ENCODE peak calls at places on chromosomes 13 and 19, in seven cellular contexts. K is IMR-90, W is H1, V is H9, U is neuronal stem cell, A is mesenchymal stem cell, Y is trophoblast cell. S is an unnamed sample.

GRCh38 chr19:3120611-3121231 is 15.1 kb upstream of the GNA15 start:
- DNase-seq in K (no peak), W (no peak), V (no peak), U (no peak), A (no peak), Y (no peak), S (no peak)

GRCh38 chr19:16018801-16019551 is 57.3 kb upstream of the TPM4 start:
- DNase-seq in K (no peak), W (no peak), V (peak), U (no peak), A (no peak), Y (no peak), S (no peak)

GRCh38 chr19:8500158-8500557 is 2.3 kb downstream of the PRAM1 start:
- DNase-seq in K (no peak), W (no peak), V (no peak), U (no peak), A (no peak), Y (no peak), S (peak)

GRCh38 chr13:102128216-102128800 is 273.5 kb downstream of the FGF14 start:
- DNase-seq in K (peak), W (no peak), V (no peak), U (no peak), A (peak), Y (no peak), S (peak)

GRCh38 chr19:11887618-11888531 is at the start of gene ZNF69:
- DNase-seq in K (peak), W (peak), V (peak), U (peak), A (peak), Y (peak), S (peak)

GRCh38 chr19:3608750-3609322 is 2.2 kb upstream of the TBXA2R start:
- DNase-seq in K (no peak), W (no peak), V (no peak), U (no peak), A (no peak), Y (no peak), S (no peak)

GRCh38 chr19:16247353-16248182 is 49.9 kb downstream of the AP1M1 start:
- DNase-seq in K (peak), W (peak), V (peak), U (peak), A (peak), Y (peak), S (peak)

GRCh38 chr19:49125025-49125731 is 5.8 kb downstream of the PPFIA3 start:
- DNase-seq in K (no peak), W (no peak), V (peak), U (no peak), A (no peak), Y (peak), S (no peak)

GRCh38 chr19:35261356-35262100 is 7.2 kb upstream of the USF2 start:
- DNase-seq in K (no peak), W (no peak), V (peak), U (no peak), A (no peak), Y (no peak), S (no peak)

GRCh38 chr13:21243045-21243842 is 66.8 kb downstream of the MRPL57 start:
- DNase-seq in K (no peak), W (no peak), V (no peak), U (no peak), A (no peak), Y (no peak), S (peak)

GRCh38 chr13:34026308-34026707 is 208.4 kb downstream of the RFC3 start:
- DNase-seq in K (no peak), W (no peak), V (no peak), U (no peak), A (no peak), Y (no peak), S (no peak)

GRCh38 chr19:50912727-50913716 is 1.8 kb upstream of the KLK4 start:
- DNase-seq in K (no peak), W (no peak), V (no peak), U (no peak), A (no peak), Y (no peak), S (no peak)

GRCh38 chr13:91313103-91313502 is 34.4 kb upstream of the MIR17HG start:
- DNase-seq in K (peak), W (no peak), V (no peak), U (no peak), A (peak), Y (peak), S (peak)

GRCh38 chr19:20928371-20928770 is 5.3 kb downstream of the ZNF85 start:
- DNase-seq in K (peak), W (no peak), V (no peak), U (no peak), A (no peak), Y (no peak), S (no peak)

GRCh38 chr13:36696410-36696809 is 22.6 kb downstream of the SERTM1 start:
- DNase-seq in K (no peak), W (no peak), V (no peak), U (no peak), A (no peak), Y (no peak), S (no peak)

GRCh38 chr13:27024062-27024461 is 147.5 kb downstream of the USP12 start:
- DNase-seq in K (no peak), W (no peak), V (no peak), U (no peak), A (no peak), Y (no peak), S (no peak)

GRCh38 chr13:40568672-40569350 is 97.6 kb downstream of the FOXO1 start:
- DNase-seq in K (no peak), W (no peak), V (no peak), U (no peak), A (peak), Y (peak), S (no peak)

GRCh38 chr13:112619730-112620639 is 32.0 kb upstream of the TUBGCP3 start:
- DNase-seq in K (no peak), W (no peak), V (peak), U (peak), A (peak), Y (no peak), S (peak)

GRCh38 chr13:65932587-65933239 is 1297.4 kb downstream of the PCDH9 start:
- DNase-seq in K (peak), W (no peak), V (no peak), U (no peak), A (peak), Y (peak), S (no peak)

GRCh38 chr19:55257461-55258411 is 1.1 kb downstream of the PPP6R1 start:
- DNase-seq in K (peak), W (no peak), V (no peak), U (no peak), A (peak), Y (peak), S (peak)

GRCh38 chr13:34523401-34523800 is 418.7 kb upstream of the NBEA start:
- DNase-seq in K (no peak), W (no peak), V (no peak), U (no peak), A (peak), Y (peak), S (no peak)

GRCh38 chr19:31223805-31224534 is 125.3 kb downstream of the TSHZ3 start:
- DNase-seq in K (peak), W (no peak), V (no peak), U (no peak), A (peak), Y (peak), S (no peak)

GRCh38 chr19:3108775-3109174 is 14.6 kb downstream of the GNA11 start:
- DNase-seq in K (peak), W (peak), V (peak), U (peak), A (peak), Y (peak), S (peak)

GRCh38 chr19:46704379-46705076 is 12.4 kb downstream of the PRKD2 start:
- DNase-seq in K (no peak), W (no peak), V (peak), U (no peak), A (peak), Y (peak), S (peak)

GRCh38 chr19:22530042-22530441 is 104.1 kb upstream of the ZNF492 start:
- DNase-seq in K (no peak), W (no peak), V (no peak), U (no peak), A (no peak), Y (no peak), S (no peak)

GRCh38 chr13:89375839-89376238 is 1704.7 kb downstream of the SLITRK5 start:
- DNase-seq in K (peak), W (no peak), V (no peak), U (no peak), A (peak), Y (no peak), S (no peak)

GRCh38 chr13:80132741-80133601 is 208.0 kb downstream of the SPRY2 start:
- DNase-seq in K (peak), W (no peak), V (no peak), U (no peak), A (peak), Y (no peak), S (peak)

DNA sequence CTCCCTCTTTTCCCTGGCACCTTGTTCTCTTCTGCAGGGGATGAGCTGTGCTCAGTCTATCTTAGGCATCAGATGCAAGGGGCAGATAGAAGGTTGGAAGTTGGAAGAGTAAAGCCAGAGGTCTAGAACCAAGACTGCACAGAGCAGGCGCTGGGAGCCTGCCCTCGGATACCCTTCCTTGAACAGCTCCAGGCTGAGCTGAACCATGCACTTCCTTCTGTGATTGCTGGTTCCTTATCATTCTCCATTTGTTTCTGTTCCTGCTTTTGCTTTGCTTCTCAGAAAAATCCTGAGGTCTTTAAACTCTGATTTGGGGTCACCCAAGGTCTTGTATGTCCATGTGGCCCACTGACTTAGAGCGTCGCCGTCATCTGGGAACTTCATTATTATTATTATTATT is 36.3 kb downstream of the ARHGEF18 start:
- DNase-seq in K (no peak), W (no peak), V (no peak), U (no peak), A (no peak), Y (no peak), S (no peak)
- H2BK5ac ChIP-seq in K (no peak), W (no peak), V (no peak), U (no peak), A (no peak), Y (no peak), S (no peak)

DNA sequence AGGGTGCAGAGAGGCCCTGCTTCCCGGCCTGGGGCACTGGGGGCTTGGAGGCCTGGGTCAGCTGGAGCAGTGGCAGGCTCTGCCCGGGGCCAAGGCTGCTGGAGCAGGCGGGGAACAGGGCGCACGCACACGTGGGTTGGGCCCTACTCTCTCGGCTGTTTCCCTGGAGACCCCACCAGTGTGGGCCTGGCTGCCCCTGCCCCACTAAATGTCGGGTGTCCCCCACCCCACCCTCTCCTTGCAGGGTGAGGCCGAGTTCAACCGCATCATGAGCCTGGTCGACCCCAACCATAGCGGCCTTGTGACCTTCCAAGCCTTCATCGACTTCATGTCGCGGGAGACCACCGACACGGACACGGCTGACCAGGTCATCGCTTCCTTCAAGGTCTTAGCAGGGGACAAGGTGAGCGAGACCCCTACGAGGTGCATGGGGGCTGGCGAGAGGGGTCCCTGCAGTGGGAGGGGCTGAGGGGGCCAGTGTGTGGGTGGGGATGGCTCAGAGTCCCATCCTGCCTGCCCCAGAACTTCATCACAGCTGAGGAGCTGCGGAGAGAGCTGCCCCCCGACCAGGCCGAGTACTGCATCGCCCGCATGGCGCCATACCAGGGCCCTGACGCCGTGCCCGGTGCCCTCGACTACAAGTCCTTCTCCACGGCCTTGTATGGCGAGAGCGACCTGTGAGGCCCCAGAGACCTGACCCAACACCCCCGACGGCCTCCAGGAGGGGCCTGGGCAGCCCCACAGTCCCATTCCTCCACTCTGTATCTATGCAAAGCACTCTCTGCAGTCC is 15.3 kb downstream of the CAPN12 start:
- DNase-seq in K (no peak), W (no peak), V (no peak), U (no peak), A (no peak), Y (no peak), S (no peak)
- H2BK5ac ChIP-seq in K (no peak), W (no peak), V (no peak), U (no peak), A (no peak), Y (no peak), S (no peak)

GRCh38 chr19:53980553-53981407 is 10.7 kb upstream of the CACNG6 start:
- DNase-seq in K (peak), W (no peak), V (peak), U (no peak), A (peak), Y (no peak), S (peak)
- H2BK5ac ChIP-seq in K (no peak), W (peak), V (no peak), U (peak), A (no peak), Y (no peak), S (peak)

DNA sequence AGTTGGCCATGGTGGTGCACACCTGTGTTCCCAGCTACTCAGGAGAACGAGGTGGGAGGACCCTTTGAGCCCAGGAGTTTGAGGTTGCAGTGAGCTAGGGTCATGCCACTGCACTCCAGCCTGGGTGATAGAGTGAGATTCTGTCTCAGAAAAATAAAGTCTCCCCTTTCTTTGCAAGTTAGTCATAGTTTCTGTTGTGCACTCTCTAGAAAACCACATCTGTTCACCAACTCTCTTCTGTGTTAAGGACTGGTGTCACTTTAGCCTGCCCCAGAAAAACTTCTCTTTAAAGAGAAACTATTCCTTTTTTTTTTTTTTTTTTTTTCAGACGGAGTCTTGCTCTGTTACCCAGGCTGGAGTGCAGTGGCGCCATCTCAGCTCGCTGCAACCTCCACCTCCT is 4.9 kb upstream of the CHST8 start:
- DNase-seq in K (no peak), W (no peak), V (no peak), U (no peak), A (no peak), Y (no peak), S (no peak)
- H2BK5ac ChIP-seq in K (no peak), W (no peak), V (no peak), U (no peak), A (no peak), Y (no peak), S (no peak)

GRCh38 chr13:44151474-44151873 is 222.2 kb upstream of the SERP2 start:
- DNase-seq in K (no peak), W (no peak), V (no peak), U (no peak), A (no peak), Y (peak), S (no peak)

GRCh38 chr13:44149821-44150220 is 223.8 kb upstream of the SERP2 start:
- DNase-seq in K (no peak), W (no peak), V (no peak), U (no peak), A (no peak), Y (peak), S (no peak)

GRCh38 chr13:44156294-44156658 is 217.3 kb upstream of the SERP2 start:
- DNase-seq in K (no peak), W (no peak), V (no peak), U (no peak), A (no peak), Y (no peak), S (no peak)

GRCh38 chr13:44155422-44156293 is 218.0 kb upstream of the SERP2 start:
- DNase-seq in K (peak), W (no peak), V (peak), U (no peak), A (peak), Y (peak), S (peak)

DNA sequence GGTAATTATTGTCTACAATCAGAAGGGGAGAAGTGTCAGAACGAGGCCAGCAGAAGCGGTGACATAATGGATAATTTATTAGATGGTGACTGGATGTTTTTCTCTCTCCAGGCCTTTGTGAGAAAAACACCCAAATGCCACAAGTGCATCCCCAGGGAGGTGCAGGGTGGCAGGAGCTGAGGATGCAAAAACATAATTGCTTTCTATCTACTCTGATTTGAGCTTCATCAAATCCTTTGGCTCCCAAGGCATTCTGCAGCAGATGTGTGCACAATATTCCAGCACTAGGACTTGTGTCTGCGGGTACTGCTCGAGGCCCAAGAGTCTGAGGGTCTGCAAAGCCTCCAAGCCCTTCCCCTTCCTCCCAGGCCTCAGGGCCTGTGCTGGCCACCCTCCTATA is 220.1 kb upstream of the SERP2 start:
- DNase-seq in K (no peak), W (no peak), V (no peak), U (no peak), A (no peak), Y (no peak), S (no peak)
- H2BK5ac ChIP-seq in K (no peak), W (no peak), V (no peak), U (no peak), A (no peak), Y (no peak), S (no peak)

GRCh38 chr13:114145256-114145655 is 12.8 kb upstream of the RASA3 start:
- DNase-seq in K (no peak), W (no peak), V (no peak), U (no peak), A (no peak), Y (no peak), S (no peak)
- H2BK5ac ChIP-seq in K (no peak), W (no peak), V (no peak), U (no peak), A (no peak), Y (no peak), S (no peak)